ENCODE peak calls at places on chromosome 13, in four cellular contexts. O is K562, Q is SK-N-SH, S is GM12878. F is an unnamed sample.

GRCh38 chr13:114096031-114096485 is 36.4 kb downstream of the RASA3 start:
- DNase-seq in S (no peak), Q (no peak), O (no peak), F (peak)

GRCh38 chr13:95254341-95254740 is 46.9 kb downstream of the ABCC4 start:
- DNase-seq in O (no peak), Q (no peak), S (no peak), F (no peak)

GRCh38 chr13:32164622-32165268 is 133.2 kb downstream of the FRY start:
- DNase-seq in O (peak), S (peak), Q (peak), F (peak)

GRCh38 chr13:100528820-100529219 is 59.8 kb downstream of the GGACT start:
- DNase-seq in S (no peak), Q (no peak), O (no peak), F (no peak)

GRCh38 chr13:26019881-26020535 is 31.8 kb downstream of the SHISA2 start:
- DNase-seq in S (no peak), Q (no peak), O (no peak), F (no peak)

GRCh38 chr13:113881614-113882265 is 17.9 kb upstream of the GAS6 start:
- DNase-seq in Q (no peak), O (no peak), S (no peak), F (no peak)

GRCh38 chr13:109955598-109955997 is 169.2 kb upstream of the IRS2 start:
- DNase-seq in O (no peak), Q (no peak), S (no peak), F (no peak)

GRCh38 chr13:101127741-101128353 is 288.5 kb downstream of the NALCN start:
- DNase-seq in O (peak), S (no peak), Q (peak), F (no peak)

GRCh38 chr13:108215428-108215827 is at the start of gene LIG4:
- DNase-seq in Q (peak), O (peak), S (peak), F (peak)

GRCh38 chr13:30325668-30326067 is 18.3 kb upstream of the KATNAL1 start:
- DNase-seq in S (no peak), Q (no peak), O (no peak), F (no peak)

GRCh38 chr13:41766439-41766838 is 194.5 kb downstream of the VWA8 start:
- DNase-seq in O (no peak), S (no peak), Q (no peak), F (no peak)

GRCh38 chr13:114143806-114144605 is 11.6 kb upstream of the RASA3 start:
- DNase-seq in O (peak), S (no peak), Q (peak), F (peak)

DNA sequence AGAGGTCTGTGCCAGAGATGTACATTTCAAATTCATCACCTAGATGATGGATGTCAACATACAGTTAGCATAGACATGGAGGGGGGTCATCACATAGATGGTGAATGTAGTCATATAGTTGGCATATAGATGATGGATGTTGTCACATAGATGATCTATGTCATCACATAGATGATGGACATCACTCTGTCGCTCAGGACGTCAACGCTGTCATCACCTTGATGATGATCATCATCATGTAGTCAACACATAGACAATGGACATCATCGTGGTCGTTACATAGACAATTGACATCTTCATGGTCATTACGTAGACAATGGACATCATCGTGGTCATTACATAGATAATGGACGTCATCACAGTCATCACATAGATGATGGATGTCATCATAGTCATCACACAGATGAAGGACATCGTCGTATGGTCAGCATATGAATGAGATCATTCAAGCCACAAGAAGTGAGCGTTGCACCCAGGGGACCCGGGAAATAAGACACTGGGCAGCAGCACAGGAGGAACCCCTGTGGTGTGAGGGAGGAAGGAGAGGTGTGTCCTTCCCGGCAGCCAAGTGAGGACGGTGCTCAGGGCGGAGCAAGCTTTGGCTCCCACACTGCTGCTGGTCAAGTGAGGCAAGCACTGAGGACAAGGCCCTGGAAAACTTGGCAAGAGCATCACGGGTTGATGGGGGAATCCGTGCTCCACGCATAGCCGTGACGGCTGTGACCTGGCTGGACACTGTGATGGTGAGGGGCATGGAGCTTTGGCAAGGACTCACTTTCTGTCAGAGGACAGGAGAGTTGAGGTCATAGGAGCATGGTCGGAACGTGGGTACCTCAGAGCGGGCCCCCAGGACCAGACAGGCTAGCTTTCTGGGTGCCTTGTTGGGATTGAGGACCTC is 28.7 kb upstream of the SLC15A1 start:
- DNase-seq in Q (no peak), O (no peak), S (no peak), F (no peak)
- TF ChIP-seq USF1 in Q (no peak), O (no peak), S (no peak), F (no peak)

DNA sequence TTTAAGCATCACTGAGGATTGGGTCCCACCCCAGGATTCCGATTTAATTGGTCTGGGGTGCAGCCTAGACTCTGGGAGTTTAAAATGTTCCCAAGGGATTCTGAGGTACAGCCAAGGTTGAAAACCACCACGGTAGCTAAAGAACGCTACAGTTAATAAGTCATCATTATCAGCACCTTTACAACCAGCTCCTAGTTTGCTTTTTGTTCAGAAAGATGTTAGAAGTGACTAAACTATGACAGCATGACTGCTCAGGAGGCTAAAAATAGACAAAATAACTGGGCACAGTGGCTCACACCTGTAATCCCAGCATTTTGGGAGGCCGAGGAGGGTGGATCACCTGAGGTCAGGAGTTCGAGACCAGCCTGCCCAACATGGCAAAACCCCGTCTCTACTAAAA is 11.7 kb upstream of the EPSTI1 start:
- DNase-seq in O (no peak), S (no peak), Q (no peak), F (no peak)
- TF ChIP-seq USF1 in O (no peak), S (no peak), Q (no peak), F (no peak)

GRCh38 chr13:33937373-33938087 is 119.6 kb downstream of the RFC3 start:
- DNase-seq in O (no peak), Q (no peak), S (no peak), F (peak)

GRCh38 chr13:33945477-33945876 is 127.5 kb downstream of the RFC3 start:
- DNase-seq in S (no peak), Q (peak), O (no peak), F (no peak)

GRCh38 chr13:33940256-33940655 is 122.3 kb downstream of the RFC3 start:
- DNase-seq in O (no peak), S (no peak), Q (no peak), F (no peak)

GRCh38 chr13:33935969-33936368 is 118.0 kb downstream of the RFC3 start:
- DNase-seq in O (no peak), Q (no peak), S (no peak), F (no peak)

DNA sequence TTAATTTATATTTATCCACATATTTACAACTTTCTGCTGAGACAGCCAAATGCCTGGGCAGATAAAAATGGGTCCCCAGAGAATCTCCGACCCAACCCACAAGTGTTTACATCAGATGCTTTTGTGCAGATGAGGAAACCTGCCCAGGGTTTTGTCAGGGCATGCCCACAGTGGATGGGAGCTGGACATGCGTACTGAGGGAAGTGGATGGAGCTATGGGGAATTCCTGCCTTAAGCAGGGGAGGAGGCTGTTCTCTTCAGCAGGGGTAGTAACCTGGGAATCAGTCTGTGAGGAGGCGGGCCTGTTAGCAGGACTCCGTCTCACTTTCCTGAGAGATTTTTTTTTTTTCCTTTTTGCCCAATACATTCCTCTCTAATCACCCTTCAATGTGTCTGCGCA is 122.9 kb downstream of the RFC3 start:
- DNase-seq in O (no peak), Q (no peak), S (no peak), F (peak)
- TF ChIP-seq USF1 in O (no peak), Q (no peak), S (no peak), F (no peak)

GRCh38 chr13:24670927-24671326 is 9.3 kb upstream of the ATP12A start:
- DNase-seq in S (no peak), O (peak), Q (peak), F (peak)
- TF ChIP-seq USF1 in S (no peak), O (no peak), Q (no peak), F (no peak)